ENCODE peak calls at places on chromosomes 11 and 22, in six cellular contexts. T is astrocyte, V is neuronal stem cell, O is GM23338, S is keratinocyte, Z is endothelial cell of umbilical vein. D is an unnamed sample. For H3K4me1, the result is how much of the 10 kb centered on the place peaks cover.

GRCh38 chr22:19451570-19451969 is 4.1 kb upstream of the C22orf39 start:
- DNase-seq in T (no peak), V (no peak), O (no peak), S (no peak), Z (no peak), D (no peak)

GRCh38 chr11:44383246-44383645 is 73.3 kb upstream of the ALX4 start:
- DNase-seq in T (no peak), V (no peak), O (no peak), S (no peak), Z (no peak), D (no peak)

GRCh38 chr11:10386361-10386760 is 68.7 kb upstream of the AMPD3 start:
- DNase-seq in T (no peak), V (no peak), O (no peak), S (no peak), Z (no peak), D (no peak)

GRCh38 chr11:6263664-6264063 is 4.0 kb downstream of the CCKBR start:
- DNase-seq in T (no peak), V (no peak), O (no peak), S (no peak), Z (no peak), D (no peak)

GRCh38 chr22:31508536-31508935 is 12.2 kb downstream of the SFI1 start:
- DNase-seq in T (no peak), V (no peak), O (no peak), S (no peak), Z (no peak), D (no peak)

GRCh38 chr11:63737718-63738117 is 30.9 kb downstream of the ZFTA start:
- DNase-seq in T (no peak), V (no peak), O (no peak), S (no peak), Z (no peak), D (no peak)

GRCh38 chr11:12540913-12541587 is 133.2 kb upstream of the TEAD1 start:
- DNase-seq in T (peak), V (no peak), O (peak), S (no peak), Z (no peak), D (peak)

GRCh38 chr22:41491379-41492100 is 22.6 kb downstream of the ACO2 start:
- DNase-seq in T (peak), V (no peak), O (no peak), S (no peak), Z (no peak), D (no peak)

GRCh38 chr11:134363592-134363991 is 31.8 kb downstream of the GLB1L2 start:
- DNase-seq in T (no peak), V (no peak), O (no peak), S (no peak), Z (no peak), D (no peak)

GRCh38 chr22:41932353-41932752 is 5.7 kb upstream of the TNFRSF13C start:
- DNase-seq in T (no peak), V (no peak), O (no peak), S (no peak), Z (no peak), D (no peak)

GRCh38 chr11:66467756-66468155 is 1.1 kb downstream of the PELI3 start:
- DNase-seq in T (no peak), V (peak), O (peak), S (no peak), Z (no peak), D (peak)

GRCh38 chr11:60343094-60343704 is 16.1 kb downstream of the MS4A6E start:
- DNase-seq in T (no peak), V (no peak), O (peak), S (no peak), Z (peak), D (peak)

GRCh38 chr11:72303179-72303578 is 59.2 kb upstream of the PHOX2A start:
- DNase-seq in T (no peak), V (no peak), O (no peak), S (no peak), Z (no peak), D (no peak)

GRCh38 chr11:66951927-66952337 is 6.3 kb downstream of the PC start:
- DNase-seq in T (no peak), V (no peak), O (no peak), S (no peak), Z (peak), D (no peak)

GRCh38 chr11:33735166-33735425 is 1.1 kb downstream of the CD59 start:
- DNase-seq in T (no peak), V (no peak), O (peak), S (no peak), Z (no peak), D (peak)
- H2AFZ ChIP-seq in T (no peak), V (peak), O (peak), S (no peak), Z (no peak), D (peak)

GRCh38 chr11:125272822-125273221 is 108.3 kb downstream of the PKNOX2 start:
- DNase-seq in T (no peak), V (no peak), O (no peak), S (no peak), Z (no peak), D (peak)

GRCh38 chr11:125273519-125274000 is 109.0 kb downstream of the PKNOX2 start:
- DNase-seq in T (no peak), V (no peak), O (no peak), S (no peak), Z (no peak), D (no peak)

GRCh38 chr11:125275905-125276634 is 111.5 kb downstream of the PKNOX2 start:
- DNase-seq in T (peak), V (no peak), O (no peak), S (no peak), Z (peak), D (no peak)

GRCh38 chr11:125274774-125275173 is 110.2 kb downstream of the PKNOX2 start:
- DNase-seq in T (no peak), V (no peak), O (no peak), S (no peak), Z (no peak), D (no peak)

DNA sequence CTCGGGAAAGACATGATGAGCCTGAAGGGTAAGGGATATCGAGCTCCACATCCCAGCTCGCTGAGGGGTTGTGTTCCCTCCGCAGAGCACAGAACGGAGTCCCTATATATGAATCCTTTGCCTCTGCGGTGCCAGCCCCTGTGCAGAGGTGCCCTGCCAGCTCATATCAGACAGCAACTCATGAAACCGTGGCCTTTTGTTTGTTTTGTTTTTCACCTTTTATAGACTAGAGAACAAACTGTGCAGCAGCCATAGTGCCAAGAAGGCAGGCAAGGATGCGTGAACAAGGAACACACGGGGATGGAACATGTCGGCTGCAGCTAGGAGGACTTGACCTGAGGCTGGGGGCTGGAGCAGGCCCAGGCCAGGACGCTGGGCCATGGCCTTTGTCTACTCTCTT is 109.8 kb downstream of the PKNOX2 start:
- DNase-seq in T (no peak), V (no peak), O (no peak), S (no peak), Z (no peak), D (no peak)
- H3K4me1 ChIP-seq in T (half or more), V (under half), O (under half), S (under half), Z (under half), D (under half)

DNA sequence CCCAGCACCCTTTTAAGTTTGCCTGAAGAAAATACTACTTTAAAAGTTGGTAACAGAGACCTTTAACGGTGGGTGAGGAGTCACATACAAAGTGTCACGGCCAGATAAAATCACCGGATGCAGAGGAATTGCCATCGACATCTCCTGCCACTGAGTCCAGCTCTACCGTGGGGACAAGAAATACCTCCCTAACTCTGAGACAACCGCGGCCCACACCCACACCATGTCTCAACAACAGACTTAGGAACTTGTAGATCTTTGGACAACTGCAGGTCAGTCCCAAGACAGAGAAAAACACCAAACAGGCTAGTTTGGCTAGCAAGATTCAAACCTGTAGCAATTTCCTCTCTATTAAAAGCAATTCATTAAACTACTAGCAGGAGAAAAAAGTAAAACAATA is 669 bp downstream of the ETS1 start:
- DNase-seq in T (no peak), V (no peak), O (no peak), S (no peak), Z (peak), D (no peak)
- H2AFZ ChIP-seq in T (no peak), V (no peak), O (no peak), S (no peak), Z (no peak), D (no peak)

DNA sequence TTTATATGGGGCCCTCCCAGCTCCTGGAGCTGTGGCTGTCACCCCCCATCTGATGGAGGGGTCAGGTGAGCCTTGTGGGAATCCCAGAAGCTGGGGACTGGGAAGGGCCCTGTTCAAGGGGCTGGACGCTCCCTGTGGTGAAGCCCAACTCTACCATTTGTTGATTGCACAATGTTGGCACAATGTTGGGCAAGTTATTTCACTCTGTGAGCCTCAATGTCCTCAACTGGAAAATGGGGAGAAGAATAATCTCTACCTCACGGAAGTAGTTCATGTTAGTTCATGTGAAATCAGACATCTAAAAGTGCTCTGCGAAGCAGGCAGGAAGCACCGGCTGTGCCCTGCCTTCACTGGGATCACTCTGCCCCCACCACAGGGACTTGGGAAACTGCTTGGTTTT is 817 bp upstream of the PRR5 start:
- DNase-seq in T (no peak), V (no peak), O (no peak), S (no peak), Z (no peak), D (no peak)
- H3K4me1 ChIP-seq in T (under half), V (under half), O (under half), S (under half), Z (under half), D (under half)

GRCh38 chr22:46737105-46737975 is 712 bp downstream of the CERK start:
- DNase-seq in T (peak), V (no peak), O (peak), S (no peak), Z (peak), D (peak)
- H2AFZ ChIP-seq in T (peak), V (peak), O (peak), S (peak), Z (no peak), D (peak)

GRCh38 chr22:38798496-38798895 is 4.6 kb upstream of the DNAL4 start:
- DNase-seq in T (no peak), V (no peak), O (no peak), S (no peak), Z (no peak), D (no peak)
- H3K4me1 ChIP-seq in T (under half), V (under half), O (under half), S (under half), Z (under half), D (under half)

GRCh38 chr11:86999859-87000753 is 37.6 kb upstream of the TMEM135 start:
- DNase-seq in T (peak), V (no peak), O (peak), S (no peak), Z (peak), D (peak)

GRCh38 chr11:87002918-87003317 is 34.8 kb upstream of the TMEM135 start:
- DNase-seq in T (no peak), V (no peak), O (no peak), S (no peak), Z (no peak), D (no peak)

GRCh38 chr11:86996953-86997570 is 40.7 kb upstream of the TMEM135 start:
- DNase-seq in T (no peak), V (no peak), O (no peak), S (no peak), Z (no peak), D (no peak)

DNA sequence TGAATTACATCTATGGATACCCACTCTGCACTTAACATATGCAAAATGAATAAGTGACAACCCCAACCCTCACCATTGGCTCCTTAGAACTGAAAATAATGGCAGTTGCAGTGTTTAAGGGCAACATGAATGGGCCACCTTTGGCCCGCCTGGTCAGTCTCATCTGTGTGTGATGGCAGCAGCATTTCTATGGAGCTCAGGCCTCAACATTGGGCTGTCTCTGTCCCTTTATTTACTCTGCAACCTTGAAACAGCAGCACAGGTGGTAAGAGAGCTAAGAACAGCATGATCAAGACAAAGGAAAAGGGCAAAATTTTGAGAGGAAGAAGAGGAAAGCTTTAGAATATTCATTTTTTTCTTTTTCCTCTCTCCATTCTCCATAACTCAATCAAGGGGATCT is 38.3 kb upstream of the TMEM135 start:
- DNase-seq in T (no peak), V (no peak), O (no peak), S (no peak), Z (no peak), D (no peak)
- H2AFZ ChIP-seq in T (no peak), V (no peak), O (peak), S (no peak), Z (no peak), D (peak)

DNA sequence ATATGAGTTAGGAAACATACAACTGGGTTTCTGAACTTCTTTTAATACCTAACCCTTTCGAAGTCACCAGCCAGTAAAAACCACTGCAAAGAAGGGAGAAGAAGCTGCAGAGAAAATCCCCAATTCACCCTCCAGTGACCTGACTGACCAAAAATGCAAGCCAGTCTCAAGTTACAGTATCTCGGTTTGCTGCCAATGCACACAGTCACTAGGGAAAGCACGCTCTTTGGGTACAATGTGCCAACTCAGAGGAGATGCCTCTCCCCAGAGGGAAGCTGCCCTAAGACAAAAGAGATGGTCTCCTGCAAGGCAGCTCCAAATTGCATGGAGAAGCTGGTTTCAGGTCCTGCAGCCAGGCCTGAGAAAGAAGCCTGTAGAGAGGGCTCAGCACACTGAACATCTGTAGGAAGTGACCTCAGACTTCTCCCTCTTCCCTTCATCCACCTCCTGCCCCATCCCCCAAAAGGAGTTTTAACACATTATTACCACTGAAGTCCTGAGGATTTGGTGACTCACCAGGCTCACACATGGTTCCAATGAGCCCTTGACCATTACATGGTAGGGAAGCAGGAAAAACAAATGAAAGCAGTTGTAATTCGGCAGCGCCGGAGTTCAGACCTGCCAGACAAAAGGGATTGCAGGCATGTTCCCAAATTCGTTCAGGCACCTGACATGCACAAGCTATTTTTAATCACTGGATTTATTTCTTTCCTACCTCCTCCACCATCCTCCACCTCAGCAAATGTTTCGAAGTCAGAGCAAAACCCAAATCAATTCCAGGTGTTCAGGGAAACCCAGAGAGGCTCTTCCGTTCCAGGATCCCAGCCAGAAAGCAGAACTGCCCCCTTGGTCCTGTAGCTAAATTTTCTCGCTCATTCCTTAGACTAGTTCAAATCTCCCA is 90.1 kb downstream of the ETS1 start:
- DNase-seq in T (peak), V (no peak), O (no peak), S (no peak), Z (peak), D (no peak)
- H3K4me1 ChIP-seq in T (half or more), V (under half), O (under half), S (half or more), Z (half or more), D (under half)

DNA sequence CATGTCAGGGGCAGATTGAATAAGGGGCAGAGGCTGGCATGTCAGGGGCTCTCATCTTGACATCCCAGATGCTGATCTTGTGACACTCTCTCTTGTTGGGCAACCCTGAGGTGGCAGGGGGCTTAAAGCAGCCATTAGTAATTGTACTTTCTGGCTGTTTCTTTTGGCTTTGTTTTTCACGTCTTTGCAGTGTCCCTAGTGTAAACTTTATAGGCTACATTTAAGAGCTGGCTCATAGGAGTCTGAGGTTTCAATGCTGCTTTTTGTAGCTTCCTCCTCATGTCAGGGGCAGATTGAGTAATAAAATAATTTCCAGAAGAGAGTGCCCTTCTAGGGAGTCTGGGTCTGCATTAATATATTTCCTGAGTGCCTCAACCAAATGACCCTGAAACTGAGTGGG is 86.1 kb downstream of the RAB38 start:
- DNase-seq in T (no peak), V (no peak), O (no peak), S (no peak), Z (no peak), D (no peak)
- H2AFZ ChIP-seq in T (no peak), V (no peak), O (no peak), S (no peak), Z (no peak), D (no peak)

GRCh38 chr22:46105494-46106278 is 44.6 kb upstream of the PPARA start:
- DNase-seq in T (peak), V (no peak), O (no peak), S (no peak), Z (no peak), D (no peak)
- H3K4me1 ChIP-seq in T (half or more), V (under half), O (under half), S (half or more), Z (under half), D (under half)

D was measured in neural progenitor cell.